ENCODE peak calls at places on chromosomes 12 and 14, in four cellular contexts. A is spleen, Q is stomach, R is esophagus muscularis mucosa. B is an unnamed sample.

GRCh38 chr12:116718578-116719454 is 19.1 kb downstream of the SPRING1 start:
- DNase-seq in A (no peak), Q (no peak), R (no peak), B (no peak)

GRCh38 chr14:93285048-93285447 is 47.8 kb downstream of the BTBD7 start:
- DNase-seq in A (no peak), Q (no peak), R (no peak), B (no peak)

GRCh38 chr12:182381-182883 is 31.5 kb downstream of the SLC6A12 start:
- DNase-seq in A (peak; percentile 58), Q (no peak), R (no peak), B (no peak)

GRCh38 chr12:115341442-115341841 is 657.5 kb upstream of the TBX3 start:
- DNase-seq in A (no peak), Q (peak; percentile 36), R (peak; percentile 92), B (peak; percentile 59)

GRCh38 chr14:104150201-104151027 is 12.0 kb downstream of the KIF26A start:
- DNase-seq in A (no peak), Q (no peak), R (no peak), B (no peak)

GRCh38 chr12:119728437-119728730 is 60.5 kb downstream of the PRKAB1 start:
- DNase-seq in A (no peak), Q (no peak), R (no peak), B (no peak)

GRCh38 chr12:95115641-95116040 is 42.2 kb upstream of the NR2C1 start:
- DNase-seq in A (no peak), Q (no peak), R (no peak), B (no peak)

GRCh38 chr12:12890815-12891645 is at the start of gene GPRC5A:
- DNase-seq in A (peak; percentile 79), Q (peak; percentile 87), R (peak; percentile 95), B (peak; percentile 92)

GRCh38 chr12:41606741-41607460 is 418.8 kb downstream of the PDZRN4 start:
- DNase-seq in A (no peak), Q (no peak), R (no peak), B (no peak)

GRCh38 chr12:110330544-110330943 is 49.5 kb downstream of the ATP2A2 start:
- DNase-seq in A (no peak), Q (no peak), R (no peak), B (no peak)

GRCh38 chr14:23364604-23365352 is at the start of gene EFS:
- DNase-seq in A (peak; percentile 50), Q (no peak), R (no peak), B (no peak)

GRCh38 chr14:92105845-92106094 is 612 bp downstream of the ATXN3 start:
- DNase-seq in A (peak; percentile 83), Q (peak; percentile 38), R (peak; percentile 92), B (peak; percentile 44)

GRCh38 chr12:92465786-92466185 is 237.0 kb upstream of the PLEKHG7 start:
- DNase-seq in A (no peak), Q (no peak), R (no peak), B (no peak)

GRCh38 chr14:23324993-23325392 is 3.7 kb downstream of the PABPN1 start:
- DNase-seq in A (no peak), Q (no peak), R (no peak), B (no peak)

GRCh38 chr14:99619873-99620834 is 16.1 kb upstream of the CCDC85C start:
- DNase-seq in A (no peak), Q (no peak), R (no peak), B (no peak)

GRCh38 chr14:74085047-74085637 is 386 bp downstream of the LIN52 start:
- DNase-seq in A (no peak), Q (no peak), R (no peak), B (no peak)

GRCh38 chr12:72256725-72257124 is 15.4 kb upstream of the TRHDE start:
- DNase-seq in A (no peak), Q (no peak), R (no peak), B (no peak)

GRCh38 chr12:46088040-46088439 is 97.7 kb upstream of the SCAF11 start:
- DNase-seq in A (no peak), Q (no peak), R (no peak), B (no peak)

GRCh38 chr12:90292183-90292582 is 583.5 kb upstream of the ATP2B1 start:
- DNase-seq in A (no peak), Q (no peak), R (no peak), B (no peak)

GRCh38 chr12:93616584-93617101 is 44.2 kb downstream of the SOCS2 start:
- DNase-seq in A (no peak), Q (no peak), R (no peak), B (no peak)

GRCh38 chr12:54390668-54391551 is 6.4 kb upstream of the ZNF385A start:
- DNase-seq in A (peak; percentile 92), Q (peak; percentile 58), R (no peak), B (peak; percentile 69)

GRCh38 chr14:30005114-30005698 is 77.6 kb upstream of the PRKD1 start:
- DNase-seq in A (no peak), Q (no peak), R (no peak), B (no peak)

GRCh38 chr14:101017209-101017608 is 113.7 kb upstream of the RTL1 start:
- DNase-seq in A (no peak), Q (no peak), R (no peak), B (no peak)

GRCh38 chr12:115354007-115354452 is 670.1 kb upstream of the TBX3 start:
- DNase-seq in A (no peak), Q (peak; percentile 56), R (no peak), B (peak; percentile 59)

GRCh38 chr14:38207342-38207741 is 362 bp upstream of the SSTR1 start:
- DNase-seq in A (no peak), Q (no peak), R (no peak), B (no peak)

GRCh38 chr12:52699960-52700359 is 3.4 kb downstream of the KRT77 start:
- DNase-seq in A (no peak), Q (no peak), R (no peak), B (no peak)

GRCh38 chr14:73610692-73611091 is 1.6 kb upstream of the ACOT6 start:
- DNase-seq in A (no peak), Q (no peak), R (no peak), B (no peak)

GRCh38 chr12:64680235-64680634 is 69.9 kb downstream of the RASSF3 start:
- DNase-seq in A (no peak), Q (no peak), R (no peak), B (peak; percentile 53)

GRCh38 chr14:34324363-34324795 is 137.7 kb downstream of the SPTSSA start:
- DNase-seq in A (no peak), Q (no peak), R (no peak), B (peak; percentile 12)

GRCh38 chr14:64504310-64504896 is at the start of gene ZBTB1:
- DNase-seq in A (peak; percentile 98), Q (peak; percentile 83), R (peak; percentile 95), B (peak; percentile 85)

GRCh38 chr14:64502476-64503183 is 1.0 kb downstream of the ZBTB25 start:
- DNase-seq in A (peak; percentile 78), Q (peak; percentile 43), R (no peak), B (peak; percentile 36)

GRCh38 chr14:64504897-64505771 is 564 bp downstream of the ZBTB1 start:
- DNase-seq in A (peak; percentile 97), Q (peak; percentile 90), R (peak; percentile 96), B (peak; percentile 92)

GRCh38 chr14:64503184-64503433 is 529 bp downstream of the ZBTB25 start:
- DNase-seq in A (no peak), Q (no peak), R (no peak), B (no peak)

GRCh38 chr14:64503434-64504309 is at the start of gene ZBTB25:
- DNase-seq in A (peak; percentile 99), Q (peak; percentile 89), R (peak; percentile 96), B (peak; percentile 91)
- TF ChIP-seq POLR2A in A (peak; percentile 84), Q (no peak), R (peak; percentile 85), B (peak; percentile 92)

GRCh38 chr12:99253068-99253467 is 394.5 kb upstream of the GARIN6 start:
- DNase-seq in A (no peak), Q (no peak), R (no peak), B (no peak)
- TF ChIP-seq CTCF in A (no peak), Q (no peak), R (no peak), B (no peak)

DNA sequence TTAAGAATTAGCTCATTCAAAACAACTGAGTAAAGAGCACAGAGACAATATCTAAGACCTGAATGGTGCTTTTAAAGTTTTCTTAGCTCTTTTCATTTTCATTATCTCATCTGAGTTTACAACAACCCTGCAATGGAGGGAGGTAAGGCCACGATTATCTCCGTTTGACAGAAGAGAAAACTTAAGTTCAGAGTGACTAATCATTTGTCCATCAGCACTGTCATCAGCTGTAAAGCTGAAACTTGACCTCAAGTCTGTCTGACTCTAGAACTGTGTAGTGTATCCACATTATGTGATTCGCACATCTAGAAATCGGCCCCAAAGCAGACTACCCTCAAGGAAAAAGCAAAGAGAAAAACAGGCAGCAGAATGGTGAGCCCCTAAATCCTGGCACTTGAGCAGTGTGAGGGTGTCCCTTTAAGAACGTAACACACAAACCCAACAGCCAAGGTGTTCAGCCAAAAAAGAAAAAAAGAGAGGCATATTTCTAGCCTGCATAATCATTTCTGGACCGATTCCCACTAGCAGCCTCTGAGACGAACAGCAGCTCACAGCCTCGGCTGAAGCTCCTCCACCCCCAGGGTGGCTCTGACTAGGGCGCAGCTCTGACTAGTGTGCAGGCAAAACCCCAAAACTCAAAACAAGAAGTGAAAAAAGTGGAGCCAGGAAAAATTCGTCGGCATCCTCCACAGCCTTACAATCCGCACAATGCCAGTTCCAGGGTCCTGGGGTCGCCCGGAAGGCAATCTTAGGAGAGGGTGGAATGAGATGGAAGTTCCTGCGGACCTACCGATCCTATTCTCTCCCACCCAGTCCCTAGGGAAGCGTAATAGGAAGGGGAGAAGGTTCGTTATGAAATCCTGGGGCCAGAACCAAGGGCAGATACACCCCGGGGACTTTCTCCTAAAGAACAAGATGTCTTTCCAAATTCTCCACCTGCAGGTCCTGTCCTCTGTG is 1.5 kb downstream of the STXBP6 start:
- DNase-seq in A (no peak), Q (peak; percentile 34), R (no peak), B (peak; percentile 25)
- TF ChIP-seq POLR2AphosphoS5 in A (no peak), Q (peak; percentile 13), R (peak; percentile 86), B (no peak)

GRCh38 chr12:70389678-70390077 is 23.6 kb downstream of the KCNMB4 start:
- DNase-seq in A (no peak), Q (no peak), R (no peak), B (no peak)
- TF ChIP-seq POLR2A in A (no peak), Q (no peak), R (no peak), B (no peak)

DNA sequence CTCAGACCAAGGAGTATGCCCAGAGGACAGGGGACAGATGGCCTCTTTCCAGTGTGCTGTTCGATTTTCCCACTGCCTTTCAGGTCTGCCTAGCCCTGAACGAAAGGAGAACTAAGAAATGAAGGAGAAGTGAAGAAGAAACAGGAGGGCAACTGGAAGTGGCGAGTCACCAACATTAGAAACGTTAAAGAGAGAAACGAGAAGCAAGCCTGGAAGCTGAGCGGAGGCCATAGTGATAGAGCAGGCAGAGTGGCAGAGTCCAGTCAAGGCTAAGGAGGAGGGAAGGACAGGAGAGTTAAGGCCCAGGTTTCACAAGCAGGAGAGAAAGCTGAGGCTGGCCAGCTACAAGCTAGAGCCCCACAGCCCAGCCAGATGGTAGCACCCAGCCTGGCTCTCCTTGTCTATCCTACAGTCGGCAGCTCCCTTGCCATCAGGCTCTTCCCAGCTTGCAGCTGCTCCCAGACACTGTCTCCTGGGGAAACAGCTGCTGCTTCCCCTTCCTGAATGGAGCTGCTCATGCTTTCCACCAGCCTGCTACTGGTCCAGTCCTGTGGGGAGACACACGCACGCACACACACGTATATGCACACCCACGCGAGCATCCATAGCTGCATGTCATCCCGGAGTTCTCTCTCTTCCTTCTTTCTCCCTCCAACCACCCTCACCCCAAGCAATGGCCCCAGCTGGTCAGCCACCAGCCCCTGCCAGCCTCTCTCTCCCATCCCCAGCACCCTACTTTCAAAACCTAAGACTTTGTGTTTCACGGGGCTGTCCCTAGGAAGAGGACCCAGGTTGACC is 139.7 kb upstream of the CCND2 start:
- DNase-seq in A (no peak), Q (no peak), R (no peak), B (no peak)
- TF ChIP-seq CTCF in A (no peak), Q (no peak), R (no peak), B (no peak)

GRCh38 chr14:64726585-64726890 is 22.3 kb downstream of the PLEKHG3 start:
- DNase-seq in A (peak; percentile 49), Q (peak; percentile 62), R (no peak), B (peak; percentile 92)
- TF ChIP-seq POLR2AphosphoS5 in A (no peak), Q (no peak), R (no peak), B (peak; percentile 77)

B was measured in transverse colon.